ENCODE peak calls at places on chromosomes 2 and 18, in five cellular contexts. J is mesenchymal stem cell, K is GM23248, L is neuronal stem cell, A is hepatocyte. B is an unnamed sample. For H3K4me1, the result is how much of the 10 kb centered on the place peaks cover.

GRCh38 chr18:45402485-45403056 is 212.7 kb upstream of the SLC14A2 start:
- DNase-seq in L (no peak), J (no peak), K (peak), A (no peak), B (no peak)

GRCh38 chr2:196941398-196942078 is 15.0 kb upstream of the PGAP1 start:
- DNase-seq in L (no peak), J (no peak), K (no peak), A (no peak), B (no peak)

GRCh38 chr2:230889911-230890601 is 25.3 kb downstream of the ITM2C start:
- DNase-seq in J (no peak), K (no peak), L (no peak), A (no peak), B (no peak)

GRCh38 chr2:150646746-150647145 is 159.3 kb upstream of the RND3 start:
- DNase-seq in K (no peak), L (no peak), J (no peak), A (no peak), B (no peak)

GRCh38 chr2:152189622-152190495 is 14.3 kb upstream of the STAM2 start:
- DNase-seq in J (peak), K (peak), A (peak), L (peak), B (no peak)

GRCh38 chr18:33805592-33805991 is 227.6 kb downstream of the ASXL3 start:
- DNase-seq in A (no peak), K (no peak), L (no peak), J (no peak), B (no peak)

GRCh38 chr2:11554430-11554764 is 20.6 kb downstream of the GREB1 start:
- DNase-seq in K (no peak), A (no peak), J (no peak), L (no peak), B (no peak)

GRCh38 chr2:191942114-191943103 is 95.5 kb upstream of the CAVIN2 start:
- DNase-seq in A (peak), J (peak), K (peak), L (no peak), B (no peak)

GRCh38 chr18:22172594-22173049 is 3.2 kb downstream of the GATA6 start:
- DNase-seq in L (no peak), K (peak), A (no peak), J (no peak), B (no peak)

GRCh38 chr18:78402966-78403365 is 576.7 kb upstream of the SALL3 start:
- DNase-seq in A (no peak), L (no peak), J (no peak), K (no peak), B (no peak)

GRCh38 chr2:44941551-44942234 is at the start of gene SIX3:
- DNase-seq in K (peak), A (no peak), L (peak), J (no peak), B (no peak)

GRCh38 chr2:101801496-101801895 is 104.0 kb downstream of the MAP4K4 start:
- DNase-seq in K (no peak), L (no peak), J (no peak), A (no peak), B (no peak)

GRCh38 chr18:35153609-35154273 is 87.1 kb upstream of the ZNF397 start:
- DNase-seq in L (no peak), J (no peak), K (no peak), A (no peak), B (peak)

GRCh38 chr18:12689256-12689655 is 13.3 kb downstream of the CEP76 start:
- DNase-seq in L (no peak), K (no peak), J (no peak), A (no peak), B (no peak)

GRCh38 chr2:152716805-152717241 is 438 bp downstream of the PRPF40A start:
- DNase-seq in J (no peak), A (peak), K (peak), L (no peak), B (no peak)

GRCh38 chr18:45957100-45957499 is 10.0 kb downstream of the EPG5 start:
- DNase-seq in A (no peak), J (no peak), L (no peak), K (peak), B (no peak)

GRCh38 chr2:36329746-36330145 is 25.8 kb upstream of the CRIM1 start:
- DNase-seq in L (no peak), A (no peak), J (peak), K (peak), B (no peak)

GRCh38 chr18:24878289-24878688 is 417.9 kb downstream of the HRH4 start:
- DNase-seq in L (no peak), J (peak), K (peak), A (peak), B (no peak)

GRCh38 chr2:74383254-74383653 is 3.1 kb upstream of the DCTN1 start:
- DNase-seq in J (peak), L (no peak), K (peak), A (no peak), B (no peak)

GRCh38 chr18:48740846-48741485 is 202.1 kb downstream of the CTIF start:
- DNase-seq in K (no peak), L (no peak), J (no peak), A (no peak), B (no peak)

GRCh38 chr2:172300851-172301250 is 126.5 kb upstream of the ITGA6 start:
- DNase-seq in A (no peak), L (no peak), K (no peak), J (no peak), B (no peak)

GRCh38 chr2:241508240-241508509 is 209 bp downstream of the STK25 start:
- DNase-seq in J (no peak), K (no peak), L (no peak), A (no peak), B (no peak)

DNA sequence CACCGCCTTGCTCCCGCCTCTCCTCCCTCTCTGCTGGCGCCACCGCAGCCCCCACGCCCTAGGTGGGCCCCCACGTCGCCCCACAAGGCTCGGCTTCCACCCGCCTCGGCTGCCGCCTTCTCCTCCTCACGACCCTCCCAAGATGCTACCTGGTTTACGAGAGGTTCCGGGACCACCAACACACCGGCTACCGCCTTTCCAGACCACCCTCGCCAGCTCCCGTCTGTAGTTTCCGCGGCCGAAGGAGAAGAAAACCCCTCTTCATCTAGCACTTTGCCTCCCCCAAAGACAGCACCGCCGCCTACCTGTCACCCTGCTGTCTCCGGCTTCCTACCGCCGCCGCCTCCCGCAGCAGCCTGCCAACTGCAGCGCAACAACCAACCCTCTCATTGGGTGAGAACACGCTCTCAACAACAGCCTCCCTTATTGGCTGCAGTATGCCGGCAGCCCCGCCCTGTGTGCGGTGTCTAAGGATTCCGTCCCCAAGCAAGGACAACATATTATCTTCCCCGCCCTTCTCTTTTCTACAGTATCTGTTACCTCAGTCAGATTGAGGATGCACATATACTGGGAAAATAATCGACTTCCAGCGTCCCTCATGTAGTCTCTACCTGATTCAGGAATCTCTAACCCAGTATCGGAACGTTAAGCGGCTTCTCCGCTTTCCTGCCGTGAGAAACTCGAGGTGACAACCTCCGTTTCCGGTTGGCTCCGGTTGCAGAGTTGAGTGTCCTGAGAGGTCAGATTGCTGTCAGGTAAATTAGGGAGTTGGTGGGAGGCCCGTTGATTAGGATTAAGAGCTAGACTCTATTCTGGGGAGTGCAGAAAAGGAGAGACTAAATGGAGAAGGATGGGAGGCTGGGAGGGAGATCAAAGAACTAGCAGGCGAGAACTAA is at the start of the genes HYCC2 and NDUFB3:
- DNase-seq in A (peak), K (peak), L (peak), J (peak), B (peak)
- H3K4me1 ChIP-seq in A (under half), K (under half), L (under half), J (under half), B (half or more)

GRCh38 chr2:224038830-224039079 is 331 bp downstream of the SERPINE2 start:
- DNase-seq in K (no peak), J (no peak), L (no peak), A (no peak), B (no peak)
- H3K4me2 ChIP-seq in K (peak), J (peak), L (peak), A (peak), B (peak)

DNA sequence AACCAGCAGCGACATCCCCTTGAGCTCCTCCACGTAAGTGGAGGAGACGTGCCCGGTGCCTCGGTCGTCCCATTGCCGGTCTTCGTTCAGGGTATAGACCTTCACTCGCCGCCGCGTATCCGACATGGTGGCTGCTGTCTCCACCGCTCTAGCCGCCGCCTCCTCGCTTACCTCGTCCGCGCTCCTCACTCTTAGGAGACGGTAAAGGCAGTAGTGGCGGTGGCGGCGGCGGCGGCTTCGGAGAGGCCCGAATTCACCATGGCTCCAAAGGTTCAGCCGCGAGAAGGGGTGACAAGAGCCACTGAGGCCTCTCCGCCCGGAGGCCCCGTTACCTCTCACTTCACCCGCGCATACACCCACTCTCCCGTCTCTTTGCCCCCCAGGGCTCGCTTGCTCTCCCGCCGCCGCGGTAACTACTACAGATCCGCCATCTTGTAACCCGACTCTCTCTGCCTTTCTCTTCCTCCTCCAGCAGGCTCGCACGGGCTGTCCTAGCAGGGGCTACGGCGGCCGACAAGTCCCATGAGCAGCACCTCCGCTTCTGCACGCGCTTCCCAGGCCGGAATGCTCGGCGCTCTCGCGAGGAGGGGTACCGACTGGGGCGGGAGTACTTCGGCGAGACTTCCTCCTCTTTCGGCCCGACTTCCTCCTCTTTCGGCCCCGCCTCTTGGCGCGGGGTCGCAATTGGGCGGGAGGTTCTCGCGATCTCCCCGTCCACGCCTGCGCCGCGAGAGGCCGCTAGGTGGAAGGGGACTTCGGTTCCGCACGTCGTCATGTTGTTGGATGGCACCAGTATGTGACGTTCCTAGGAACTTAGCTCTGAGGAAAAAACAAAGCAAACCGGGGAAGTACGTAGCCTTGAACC is at the start of gene PPP4R3B:
- DNase-seq in A (peak), J (peak), K (peak), L (peak), B (peak)
- H3K4me1 ChIP-seq in A (under half), J (under half), K (under half), L (under half), B (half or more)

GRCh38 chr2:21912405-21912804 is 788.6 kb downstream of the TDRD15 start:
- DNase-seq in L (no peak), A (no peak), J (no peak), K (no peak), B (no peak)
- H3K4me2 ChIP-seq in L (no peak), A (no peak), J (no peak), K (no peak), B (no peak)

GRCh38 chr2:239263937-239264837 is 136.6 kb downstream of the HDAC4 start:
- DNase-seq in J (peak), K (peak), L (no peak), A (peak), B (peak)
- H3K4me1 ChIP-seq in J (under half), K (under half), L (under half), A (under half), B (half or more)

GRCh38 chr2:69693472-69694450 is 48.2 kb upstream of the ANXA4 start:
- DNase-seq in J (no peak), A (no peak), L (no peak), K (no peak), B (peak)
- H3K4me2 ChIP-seq in J (no peak), A (no peak), L (no peak), K (no peak), B (peak)

GRCh38 chr18:9739516-9739915 is 31.4 kb downstream of the RAB31 start:
- DNase-seq in A (no peak), L (no peak), J (no peak), K (peak), B (no peak)
- H3K4me1 ChIP-seq in A (under half), L (under half), J (under half), K (half or more), B (under half)

GRCh38 chr2:58051445-58051844 is 4.8 kb downstream of the VRK2 start:
- DNase-seq in L (no peak), J (no peak), A (no peak), K (no peak), B (no peak)

GRCh38 chr2:58055027-58055786 is 8.6 kb downstream of the VRK2 start:
- DNase-seq in K (no peak), L (no peak), A (no peak), J (no peak), B (no peak)

GRCh38 chr2:58054264-58054663 is 7.7 kb downstream of the VRK2 start:
- DNase-seq in J (no peak), L (no peak), K (peak), A (no peak), B (no peak)

GRCh38 chr2:58056201-58056916 is 9.8 kb downstream of the VRK2 start:
- DNase-seq in J (no peak), L (no peak), A (no peak), K (no peak), B (no peak)

GRCh38 chr2:58052978-58053377 is 6.4 kb downstream of the VRK2 start:
- DNase-seq in A (no peak), J (no peak), L (no peak), K (no peak), B (no peak)
- H3K4me2 ChIP-seq in A (no peak), J (no peak), L (no peak), K (no peak), B (no peak)

GRCh38 chr2:144495227-144495933 is 24.5 kb downstream of the ZEB2 start:
- DNase-seq in L (no peak), K (peak), A (no peak), J (no peak), B (no peak)
- H3K4me1 ChIP-seq in L (under half), K (under half), A (under half), J (under half), B (under half)

GRCh38 chr2:133588144-133588543 is 19.9 kb upstream of the NCKAP5 start:
- DNase-seq in K (no peak), A (no peak), J (no peak), L (no peak), B (no peak)

GRCh38 chr2:133581027-133581760 is 12.9 kb upstream of the NCKAP5 start:
- DNase-seq in A (no peak), L (no peak), J (no peak), K (peak), B (no peak)

GRCh38 chr2:133591164-133591563 is 22.9 kb upstream of the NCKAP5 start:
- DNase-seq in A (peak), L (no peak), K (peak), J (no peak), B (no peak)

GRCh38 chr2:133586978-133587377 is 18.7 kb upstream of the NCKAP5 start:
- DNase-seq in J (no peak), L (no peak), K (peak), A (no peak), B (no peak)
- H3K4me2 ChIP-seq in J (no peak), L (no peak), K (no peak), A (no peak), B (no peak)

B was measured in DND-41.